ENCODE peak calls at places on chromosomes 12 and 14, in four cellular contexts. N, A, V and C are unnamed samples.

GRCh38 chr14:21768116-21768874 is 94.7 kb upstream of the OR4E1 start:
- DNase-seq in N (no peak), A (no peak), V (no peak), C (no peak)

GRCh38 chr12:111803851-111804250 is 37.1 kb downstream of the ALDH2 start:
- DNase-seq in N (no peak), A (no peak), V (no peak), C (no peak)

GRCh38 chr12:113793250-113793649 is 172.9 kb downstream of the RBM19 start:
- DNase-seq in N (no peak), A (no peak), V (no peak), C (no peak)

GRCh38 chr12:51323966-51324895 is at the start of gene BIN2:
- DNase-seq in N (no peak), A (no peak), V (peak; percentile 57), C (no peak)

GRCh38 chr12:131402781-131403396 is 308.0 kb upstream of the SFSWAP start:
- DNase-seq in N (no peak), A (no peak), V (no peak), C (no peak)

GRCh38 chr14:53295985-53296582 is 143.0 kb upstream of the DDHD1 start:
- DNase-seq in N (no peak), A (peak; percentile 30), V (no peak), C (peak; percentile 28)

GRCh38 chr12:67222302-67222701 is 46.9 kb upstream of the CAND1 start:
- DNase-seq in N (no peak), A (peak; percentile 32), V (no peak), C (no peak)

GRCh38 chr12:27382126-27382795 is 49.6 kb downstream of the BMAL2 start:
- DNase-seq in N (peak; percentile 50), A (peak; percentile 29), V (no peak), C (no peak)

GRCh38 chr12:103583008-103583407 is 4.1 kb upstream of the STAB2 start:
- DNase-seq in N (no peak), A (no peak), V (no peak), C (no peak)

GRCh38 chr12:131370791-131371579 is 339.9 kb upstream of the SFSWAP start:
- DNase-seq in N (no peak), A (no peak), V (no peak), C (no peak)

GRCh38 chr14:40346275-40346674 is 914.0 kb upstream of the FBXO33 start:
- DNase-seq in N (no peak), A (no peak), V (no peak), C (no peak)

GRCh38 chr14:36655054-36655381 is 6.6 kb upstream of the PAX9 start:
- DNase-seq in N (no peak), A (no peak), V (no peak), C (peak; percentile 32)

GRCh38 chr12:63978519-63978918 is 134.0 kb downstream of the SRGAP1 start:
- DNase-seq in N (no peak), A (peak; percentile 80), V (no peak), C (no peak)

GRCh38 chr12:109296431-109296830 is 12.7 kb downstream of the FOXN4 start:
- DNase-seq in N (no peak), A (no peak), V (no peak), C (no peak)

GRCh38 chr14:68664225-68664681 is 128.6 kb downstream of the ZFP36L1 start:
- DNase-seq in N (no peak), A (peak; percentile 25), V (no peak), C (no peak)

GRCh38 chr14:93977790-93978581 is 1.6 kb upstream of the ASB2 start:
- DNase-seq in N (no peak), A (peak; percentile 51), V (peak; percentile 56), C (no peak)

GRCh38 chr14:103155013-103155412 is 31.8 kb downstream of the TNFAIP2 start:
- DNase-seq in N (no peak), A (peak; percentile 85), V (no peak), C (peak; percentile 57)

GRCh38 chr12:126069549-126070165 is 1004.4 kb downstream of the AACS start:
- DNase-seq in N (no peak), A (peak; percentile 31), V (no peak), C (peak; percentile 66)

GRCh38 chr12:94305293-94305957 is 154.2 kb downstream of the CEP83 start:
- DNase-seq in N (no peak), A (peak; percentile 35), V (no peak), C (no peak)

GRCh38 chr14:71231521-71232393 is 324.5 kb downstream of the PCNX1 start:
- DNase-seq in N (no peak), A (no peak), V (no peak), C (no peak)

GRCh38 chr14:24911324-24912095 is 138.4 kb downstream of the STXBP6 start:
- DNase-seq in N (no peak), A (peak; percentile 18), V (no peak), C (no peak)

GRCh38 chr14:34554540-34555250 is 15.2 kb upstream of the EAPP start:
- DNase-seq in N (no peak), A (peak; percentile 54), V (no peak), C (no peak)

GRCh38 chr12:122356192-122356635 is 66.3 kb downstream of the CLIP1 start:
- DNase-seq in N (no peak), A (peak; percentile 69), V (peak; percentile 4), C (peak; percentile 41)